ENCODE peak calls at places on chromosome 17, in four cellular contexts. One of them, this sample, is unnamed.

GRCh38 chr17:9313346-9313745 is 262.3 kb downstream of the STX8 start:
- DNase-seq in lower leg skin: no peak
- DNase-seq in foreskin fibroblast: no peak
- DNase-seq in fibroblast of mammary gland: no peak
- DNase-seq in this sample: no peak

GRCh38 chr17:82748756-82749155 is 3.1 kb upstream of the TBCD start:
- DNase-seq in foreskin fibroblast: no peak
- DNase-seq in fibroblast of mammary gland: no peak
- DNase-seq in lower leg skin: no peak
- DNase-seq in this sample: no peak

GRCh38 chr17:2634361-2634960 is 41.0 kb downstream of the PAFAH1B1 start:
- DNase-seq in fibroblast of mammary gland: peak; percentile 40
- DNase-seq in foreskin fibroblast: no peak
- DNase-seq in lower leg skin: no peak
- DNase-seq in this sample: no peak

GRCh38 chr17:42275527-42276358 is 448 bp downstream of the STAT5B start:
- DNase-seq in lower leg skin: no peak
- DNase-seq in foreskin fibroblast: peak; percentile 43
- DNase-seq in fibroblast of mammary gland: no peak
- DNase-seq in this sample: no peak

GRCh38 chr17:38742431-38743308 is 5.5 kb downstream of the PCGF2 start:
- DNase-seq in fibroblast of mammary gland: peak; percentile 89
- DNase-seq in lower leg skin: peak; percentile 67
- DNase-seq in foreskin fibroblast: peak; percentile 92
- DNase-seq in this sample: no peak

GRCh38 chr17:27049104-27049784 is 244.7 kb upstream of the WSB1 start:
- DNase-seq in fibroblast of mammary gland: no peak
- DNase-seq in foreskin fibroblast: peak; percentile 1
- DNase-seq in lower leg skin: no peak
- DNase-seq in this sample: no peak

GRCh38 chr17:10803830-10804498 is at the start of gene TMEM238L:
- DNase-seq in fibroblast of mammary gland: no peak
- DNase-seq in lower leg skin: no peak
- DNase-seq in foreskin fibroblast: no peak
- DNase-seq in this sample: no peak

GRCh38 chr17:69047368-69048263 is 13.1 kb downstream of the ABCA9 start:
- DNase-seq in fibroblast of mammary gland: peak; percentile 85
- DNase-seq in foreskin fibroblast: peak; percentile 83
- DNase-seq in lower leg skin: peak; percentile 69
- DNase-seq in this sample: no peak

GRCh38 chr17:37742762-37743611 is 1.9 kb downstream of the HNF1B start:
- DNase-seq in foreskin fibroblast: peak; percentile 26
- DNase-seq in fibroblast of mammary gland: no peak
- DNase-seq in lower leg skin: no peak
- DNase-seq in this sample: no peak

GRCh38 chr17:45353047-45353446 is 36.2 kb upstream of the MAP3K14 start:
- DNase-seq in fibroblast of mammary gland: no peak
- DNase-seq in foreskin fibroblast: no peak
- DNase-seq in lower leg skin: no peak
- DNase-seq in this sample: no peak

GRCh38 chr17:36657763-36658490 is 56.5 kb downstream of the MRM1 start:
- DNase-seq in lower leg skin: no peak
- DNase-seq in fibroblast of mammary gland: no peak
- DNase-seq in foreskin fibroblast: no peak
- DNase-seq in this sample: no peak
- TF ChIP-seq CTCF in lower leg skin: no peak
- TF ChIP-seq CTCF in fibroblast of mammary gland: no peak
- TF ChIP-seq CTCF in foreskin fibroblast: peak; percentile 10
- TF ChIP-seq CTCF in this sample: peak; percentile 48

GRCh38 chr17:15441315-15441714 is 26.1 kb downstream of the CDRT4 start:
- DNase-seq in fibroblast of mammary gland: no peak
- DNase-seq in foreskin fibroblast: no peak
- DNase-seq in lower leg skin: no peak
- DNase-seq in this sample: no peak

GRCh38 chr17:15440347-15440746 is 27.1 kb downstream of the CDRT4 start:
- DNase-seq in foreskin fibroblast: no peak
- DNase-seq in fibroblast of mammary gland: no peak
- DNase-seq in lower leg skin: no peak
- DNase-seq in this sample: no peak

GRCh38 chr17:15432807-15433547 is 34.4 kb downstream of the CDRT4 start:
- DNase-seq in foreskin fibroblast: peak; percentile 93
- DNase-seq in lower leg skin: no peak
- DNase-seq in fibroblast of mammary gland: peak; percentile 87
- DNase-seq in this sample: no peak

GRCh38 chr17:15431766-15432165 is 35.7 kb downstream of the CDRT4 start:
- DNase-seq in lower leg skin: no peak
- DNase-seq in foreskin fibroblast: no peak
- DNase-seq in fibroblast of mammary gland: no peak
- DNase-seq in this sample: no peak

GRCh38 chr17:15436399-15437369 is 30.7 kb downstream of the CDRT4 start:
- DNase-seq in fibroblast of mammary gland: peak; percentile 85
- DNase-seq in foreskin fibroblast: peak; percentile 86
- DNase-seq in lower leg skin: peak; percentile 51
- DNase-seq in this sample: no peak
- TF ChIP-seq CTCF in fibroblast of mammary gland: peak; percentile 32
- TF ChIP-seq CTCF in foreskin fibroblast: peak; percentile 11
- TF ChIP-seq CTCF in lower leg skin: no peak
- TF ChIP-seq CTCF in this sample: peak; percentile 32

GRCh38 chr17:72580321-72581127 is 459.7 kb downstream of the SOX9 start:
- DNase-seq in lower leg skin: no peak
- DNase-seq in fibroblast of mammary gland: no peak
- DNase-seq in foreskin fibroblast: no peak
- DNase-seq in this sample: no peak

GRCh38 chr17:72575542-72576233 is 454.9 kb downstream of the SOX9 start:
- DNase-seq in foreskin fibroblast: no peak
- DNase-seq in lower leg skin: no peak
- DNase-seq in fibroblast of mammary gland: peak; percentile 48
- DNase-seq in this sample: no peak

GRCh38 chr17:72579990-72580320 is 459.1 kb downstream of the SOX9 start:
- DNase-seq in fibroblast of mammary gland: no peak
- DNase-seq in foreskin fibroblast: no peak
- DNase-seq in lower leg skin: no peak
- DNase-seq in this sample: no peak

GRCh38 chr17:72576289-72576759 is 455.5 kb downstream of the SOX9 start:
- DNase-seq in fibroblast of mammary gland: no peak
- DNase-seq in foreskin fibroblast: no peak
- DNase-seq in lower leg skin: no peak
- DNase-seq in this sample: no peak

GRCh38 chr17:72578817-72579470 is 458.1 kb downstream of the SOX9 start:
- DNase-seq in lower leg skin: no peak
- DNase-seq in foreskin fibroblast: no peak
- DNase-seq in fibroblast of mammary gland: no peak
- DNase-seq in this sample: no peak
- TF ChIP-seq CTCF in lower leg skin: no peak
- TF ChIP-seq CTCF in foreskin fibroblast: no peak
- TF ChIP-seq CTCF in fibroblast of mammary gland: no peak
- TF ChIP-seq CTCF in this sample: no peak

GRCh38 chr17:70099884-70100283 is 24.9 kb downstream of the KCNJ16 start:
- DNase-seq in lower leg skin: no peak
- DNase-seq in fibroblast of mammary gland: no peak
- DNase-seq in foreskin fibroblast: no peak
- DNase-seq in this sample: no peak

GRCh38 chr17:70102531-70102930 is 27.5 kb downstream of the KCNJ16 start:
- DNase-seq in foreskin fibroblast: no peak
- DNase-seq in lower leg skin: no peak
- DNase-seq in fibroblast of mammary gland: no peak
- DNase-seq in this sample: no peak

GRCh38 chr17:70099267-70099666 is 24.2 kb downstream of the KCNJ16 start:
- DNase-seq in lower leg skin: no peak
- DNase-seq in fibroblast of mammary gland: no peak
- DNase-seq in foreskin fibroblast: no peak
- DNase-seq in this sample: no peak

GRCh38 chr17:70098030-70098429 is 23.0 kb downstream of the KCNJ16 start:
- DNase-seq in fibroblast of mammary gland: peak; percentile 12
- DNase-seq in foreskin fibroblast: no peak
- DNase-seq in lower leg skin: no peak
- DNase-seq in this sample: no peak

GRCh38 chr17:70100983-70101382 is 26.0 kb downstream of the KCNJ16 start:
- DNase-seq in lower leg skin: no peak
- DNase-seq in fibroblast of mammary gland: peak; percentile 21
- DNase-seq in foreskin fibroblast: peak; percentile 48
- DNase-seq in this sample: no peak
- TF ChIP-seq CTCF in lower leg skin: no peak
- TF ChIP-seq CTCF in fibroblast of mammary gland: peak; percentile 12
- TF ChIP-seq CTCF in foreskin fibroblast: no peak
- TF ChIP-seq CTCF in this sample: no peak

GRCh38 chr17:494601-495195 is 142.1 kb upstream of the RPH3AL start:
- DNase-seq in fibroblast of mammary gland: no peak
- DNase-seq in lower leg skin: no peak
- DNase-seq in foreskin fibroblast: no peak
- DNase-seq in this sample: no peak
- TF ChIP-seq CTCF in fibroblast of mammary gland: no peak
- TF ChIP-seq CTCF in lower leg skin: no peak
- TF ChIP-seq CTCF in foreskin fibroblast: no peak
- TF ChIP-seq CTCF in this sample: no peak

DNA sequence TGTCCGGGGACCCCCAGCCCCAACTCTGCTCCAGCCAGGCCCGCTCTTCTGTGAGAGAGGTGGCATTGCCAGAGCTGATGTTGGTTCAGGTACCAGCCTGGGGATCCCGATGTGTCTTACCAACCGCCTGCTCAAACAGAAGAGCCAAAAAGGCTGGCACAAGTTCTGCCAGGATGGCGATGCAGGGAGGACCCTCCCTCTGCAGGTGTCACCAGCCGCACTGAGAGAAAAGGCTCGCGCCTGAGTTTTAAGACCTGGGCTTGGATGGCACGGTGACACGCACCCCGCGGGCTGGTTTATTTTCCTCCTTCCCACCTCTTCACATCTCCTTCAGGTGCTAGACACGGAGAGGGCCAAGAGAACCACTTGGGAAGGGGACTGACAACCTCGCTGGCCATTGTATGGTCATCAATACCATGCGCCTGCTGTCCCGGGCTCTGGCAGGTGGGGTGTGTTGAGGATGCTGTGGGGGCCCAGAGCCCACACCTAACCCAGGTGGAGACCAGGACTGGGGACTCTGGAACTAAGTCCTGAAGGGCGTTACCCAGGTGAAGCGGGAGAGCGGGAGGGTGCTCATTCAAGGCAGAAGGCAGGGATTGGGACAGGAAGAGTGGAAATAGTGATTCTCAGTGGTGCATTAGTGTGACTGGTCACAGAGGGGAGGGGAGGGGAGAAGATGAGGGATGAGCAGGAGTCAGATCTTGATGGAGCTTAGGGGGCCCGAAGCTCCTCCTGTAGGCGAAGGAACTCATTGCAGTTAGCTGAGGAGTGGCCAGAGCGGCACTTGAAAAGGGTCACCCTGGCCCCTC is 16.3 kb downstream of the FOXJ1 start:
- DNase-seq in lower leg skin: no peak
- DNase-seq in foreskin fibroblast: no peak
- DNase-seq in fibroblast of mammary gland: peak; percentile 14
- DNase-seq in this sample: no peak
- TF ChIP-seq CTCF in lower leg skin: no peak
- TF ChIP-seq CTCF in foreskin fibroblast: no peak
- TF ChIP-seq CTCF in fibroblast of mammary gland: peak; percentile 32
- TF ChIP-seq CTCF in this sample: no peak

DNA sequence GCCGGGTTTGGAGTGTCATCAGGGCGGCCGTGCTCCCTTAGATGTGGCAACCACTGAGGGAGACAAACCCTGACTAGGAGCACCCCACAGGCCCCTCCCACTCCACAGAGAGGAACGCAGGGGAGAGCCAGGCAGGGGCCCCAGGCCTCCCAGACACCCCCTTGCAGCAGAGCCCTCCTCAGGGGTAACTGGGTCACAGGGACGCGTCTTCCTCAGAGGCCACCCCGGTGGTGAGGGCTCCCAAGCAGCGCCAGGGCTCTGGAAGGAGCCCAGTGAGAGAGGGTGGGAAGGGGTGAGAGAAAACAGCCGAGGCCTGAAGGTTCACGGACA is 11.4 kb downstream of the FSCN2 start:
- DNase-seq in foreskin fibroblast: no peak
- DNase-seq in fibroblast of mammary gland: no peak
- DNase-seq in lower leg skin: no peak
- DNase-seq in this sample: no peak
- TF ChIP-seq CTCF in foreskin fibroblast: no peak
- TF ChIP-seq CTCF in fibroblast of mammary gland: no peak
- TF ChIP-seq CTCF in lower leg skin: no peak
- TF ChIP-seq CTCF in this sample: no peak

This sample was measured in osteocyte.